ENCODE peak calls at places on chromosomes 5 and 9, in eight cellular contexts. One of them, this sample, is unnamed.

GRCh38 chr9:108056805-108057386 is 567.3 kb upstream of the KLF4 start:
- DNase-seq in iPS DF 6.9: no peak
- DNase-seq in CD8-positive, alpha-beta memory T cell: no peak
- DNase-seq in naive thymus-derived CD8-positive, alpha-beta T cell: no peak
- DNase-seq in iPS DF 19.7: no peak
- DNase-seq in AG04450: no peak
- DNase-seq in CD4-positive, alpha-beta T cell: no peak
- DNase-seq in GM23248: peak
- DNase-seq in this sample: no peak

GRCh38 chr5:157785781-157786180 is 42.3 kb downstream of the LSM11 start:
- DNase-seq in iPS DF 6.9: no peak
- DNase-seq in CD8-positive, alpha-beta memory T cell: no peak
- DNase-seq in naive thymus-derived CD8-positive, alpha-beta T cell: no peak
- DNase-seq in iPS DF 19.7: no peak
- DNase-seq in AG04450: no peak
- DNase-seq in CD4-positive, alpha-beta T cell: no peak
- DNase-seq in GM23248: no peak
- DNase-seq in this sample: no peak

GRCh38 chr9:21450733-21451394 is 10.6 kb downstream of the IFNA1 start:
- DNase-seq in iPS DF 6.9: no peak
- DNase-seq in CD8-positive, alpha-beta memory T cell: no peak
- DNase-seq in naive thymus-derived CD8-positive, alpha-beta T cell: no peak
- DNase-seq in iPS DF 19.7: no peak
- DNase-seq in AG04450: peak
- DNase-seq in CD4-positive, alpha-beta T cell: no peak
- DNase-seq in GM23248: peak
- DNase-seq in this sample: no peak

GRCh38 chr9:76996700-76997099 is 22.8 kb upstream of the FOXB2 start:
- DNase-seq in iPS DF 6.9: no peak
- DNase-seq in CD8-positive, alpha-beta memory T cell: no peak
- DNase-seq in naive thymus-derived CD8-positive, alpha-beta T cell: no peak
- DNase-seq in iPS DF 19.7: no peak
- DNase-seq in AG04450: no peak
- DNase-seq in CD4-positive, alpha-beta T cell: no peak
- DNase-seq in GM23248: peak
- DNase-seq in this sample: peak

GRCh38 chr9:19497276-19497675 is 88.5 kb downstream of the ACER2 start:
- DNase-seq in iPS DF 6.9: no peak
- DNase-seq in CD8-positive, alpha-beta memory T cell: no peak
- DNase-seq in naive thymus-derived CD8-positive, alpha-beta T cell: no peak
- DNase-seq in iPS DF 19.7: no peak
- DNase-seq in AG04450: no peak
- DNase-seq in CD4-positive, alpha-beta T cell: no peak
- DNase-seq in GM23248: no peak
- DNase-seq in this sample: no peak

GRCh38 chr9:3916984-3917383 is 382.9 kb downstream of the GLIS3 start:
- DNase-seq in iPS DF 6.9: no peak
- DNase-seq in CD8-positive, alpha-beta memory T cell: no peak
- DNase-seq in naive thymus-derived CD8-positive, alpha-beta T cell: no peak
- DNase-seq in iPS DF 19.7: no peak
- DNase-seq in AG04450: peak
- DNase-seq in CD4-positive, alpha-beta T cell: no peak
- DNase-seq in GM23248: peak
- DNase-seq in this sample: no peak

GRCh38 chr5:102911973-102912372 is 156.9 kb downstream of the PAM start:
- DNase-seq in iPS DF 6.9: no peak
- DNase-seq in CD8-positive, alpha-beta memory T cell: no peak
- DNase-seq in naive thymus-derived CD8-positive, alpha-beta T cell: no peak
- DNase-seq in iPS DF 19.7: no peak
- DNase-seq in AG04450: peak
- DNase-seq in CD4-positive, alpha-beta T cell: no peak
- DNase-seq in GM23248: peak
- DNase-seq in this sample: no peak

GRCh38 chr5:135304352-135305221 is 94.4 kb downstream of the MACROH2A1 start:
- DNase-seq in iPS DF 6.9: no peak
- DNase-seq in CD8-positive, alpha-beta memory T cell: no peak
- DNase-seq in naive thymus-derived CD8-positive, alpha-beta T cell: no peak
- DNase-seq in iPS DF 19.7: no peak
- DNase-seq in AG04450: no peak
- DNase-seq in CD4-positive, alpha-beta T cell: no peak
- DNase-seq in GM23248: no peak
- DNase-seq in this sample: no peak

GRCh38 chr5:124519396-124519795 is 227.0 kb downstream of the ZNF608 start:
- DNase-seq in iPS DF 6.9: no peak
- DNase-seq in CD8-positive, alpha-beta memory T cell: no peak
- DNase-seq in naive thymus-derived CD8-positive, alpha-beta T cell: no peak
- DNase-seq in iPS DF 19.7: no peak
- DNase-seq in AG04450: peak
- DNase-seq in CD4-positive, alpha-beta T cell: no peak
- DNase-seq in GM23248: peak
- DNase-seq in this sample: no peak

GRCh38 chr5:1668141-1668721 is 131.4 kb downstream of the MRPL36 start:
- DNase-seq in iPS DF 6.9: no peak
- DNase-seq in CD8-positive, alpha-beta memory T cell: peak
- DNase-seq in naive thymus-derived CD8-positive, alpha-beta T cell: no peak
- DNase-seq in iPS DF 19.7: no peak
- DNase-seq in AG04450: no peak
- DNase-seq in CD4-positive, alpha-beta T cell: no peak
- DNase-seq in GM23248: no peak
- DNase-seq in this sample: no peak

GRCh38 chr5:98694902-98695301 is 78.6 kb upstream of the RGMB start:
- DNase-seq in iPS DF 6.9: no peak
- DNase-seq in CD8-positive, alpha-beta memory T cell: no peak
- DNase-seq in naive thymus-derived CD8-positive, alpha-beta T cell: no peak
- DNase-seq in iPS DF 19.7: no peak
- DNase-seq in AG04450: no peak
- DNase-seq in CD4-positive, alpha-beta T cell: no peak
- DNase-seq in GM23248: no peak
- DNase-seq in this sample: no peak

GRCh38 chr5:150457112-150457511 is 7.6 kb upstream of the RPS14 start:
- DNase-seq in iPS DF 6.9: no peak
- DNase-seq in CD8-positive, alpha-beta memory T cell: no peak
- DNase-seq in naive thymus-derived CD8-positive, alpha-beta T cell: no peak
- DNase-seq in iPS DF 19.7: no peak
- DNase-seq in AG04450: no peak
- DNase-seq in CD4-positive, alpha-beta T cell: no peak
- DNase-seq in GM23248: no peak
- DNase-seq in this sample: no peak

GRCh38 chr5:77629553-77630245 is 8.8 kb downstream of the OTP start:
- DNase-seq in iPS DF 6.9: no peak
- DNase-seq in CD8-positive, alpha-beta memory T cell: no peak
- DNase-seq in naive thymus-derived CD8-positive, alpha-beta T cell: no peak
- DNase-seq in iPS DF 19.7: no peak
- DNase-seq in AG04450: no peak
- DNase-seq in CD4-positive, alpha-beta T cell: no peak
- DNase-seq in GM23248: peak
- DNase-seq in this sample: no peak

GRCh38 chr9:77832647-77833046 is 184.5 kb upstream of the GNA14 start:
- DNase-seq in iPS DF 6.9: no peak
- DNase-seq in CD8-positive, alpha-beta memory T cell: no peak
- DNase-seq in naive thymus-derived CD8-positive, alpha-beta T cell: no peak
- DNase-seq in iPS DF 19.7: no peak
- DNase-seq in AG04450: no peak
- DNase-seq in CD4-positive, alpha-beta T cell: no peak
- DNase-seq in GM23248: no peak
- DNase-seq in this sample: no peak

GRCh38 chr5:129771058-129771838 is 23.4 kb downstream of the MINAR2 start:
- DNase-seq in iPS DF 6.9: peak
- DNase-seq in CD8-positive, alpha-beta memory T cell: peak
- DNase-seq in naive thymus-derived CD8-positive, alpha-beta T cell: peak
- DNase-seq in iPS DF 19.7: peak
- DNase-seq in AG04450: no peak
- DNase-seq in CD4-positive, alpha-beta T cell: peak
- DNase-seq in GM23248: peak
- DNase-seq in this sample: peak